ENCODE peak calls at places on chromosomes 7 and 10, in seven cellular contexts. Y, E, N, Q, I, T and U are unnamed samples.

GRCh38 chr10:125141860-125142484 is 18.4 kb downstream of the CTBP2 start:
- DNase-seq in T (no peak), E (no peak), Q (no peak), N (no peak), I (no peak), Y (no peak), U (no peak)

GRCh38 chr7:112205348-112206237 is 606 bp downstream of the DOCK4 start:
- DNase-seq in Q (peak), E (peak), N (peak), T (no peak), Y (peak), I (peak), U (peak)

GRCh38 chr7:17155529-17155928 is 142.9 kb upstream of the AHR start:
- DNase-seq in Y (no peak), Q (no peak), I (no peak), E (no peak), T (no peak), N (no peak), U (no peak)

GRCh38 chr7:27277628-27278027 is 35.0 kb downstream of the EVX1 start:
- DNase-seq in N (peak), T (no peak), E (no peak), Y (peak), I (peak), Q (peak), U (peak)

GRCh38 chr10:114163062-114163861 is 10.7 kb downstream of the CCDC186 start:
- DNase-seq in E (no peak), T (no peak), N (no peak), I (no peak), Y (no peak), Q (no peak), U (no peak)

GRCh38 chr7:492714-493065 is 27.0 kb downstream of the PDGFA start:
- DNase-seq in T (no peak), Y (no peak), N (no peak), Q (no peak), E (no peak), I (no peak), U (no peak)

GRCh38 chr7:102140952-102141370 is 145.7 kb upstream of the SH2B2 start:
- DNase-seq in I (peak), T (no peak), Q (no peak), E (no peak), Y (no peak), N (no peak), U (no peak)

GRCh38 chr7:63117-63480 is 129.3 kb upstream of the FAM20C start:
- DNase-seq in N (no peak), Y (no peak), I (peak), E (no peak), Q (no peak), T (no peak), U (no peak)

GRCh38 chr7:133412942-133413341 is 160.1 kb downstream of the EXOC4 start:
- DNase-seq in E (no peak), N (no peak), I (no peak), T (no peak), Q (no peak), Y (no peak), U (no peak)

GRCh38 chr10:43292745-43293676 is 26.1 kb upstream of the RASGEF1A start:
- DNase-seq in T (no peak), Q (peak), I (peak), N (peak), Y (peak), E (peak), U (peak)

GRCh38 chr7:129367700-129368388 is 66.4 kb upstream of the STRIP2 start:
- DNase-seq in T (peak), N (peak), Q (peak), I (peak), E (peak), Y (peak), U (peak)

GRCh38 chr7:122884186-122884585 is 2.1 kb downstream of the CADPS2 start:
- DNase-seq in N (no peak), T (no peak), E (no peak), Q (no peak), I (no peak), Y (no peak), U (no peak)

GRCh38 chr7:86733783-86734182 is 90.1 kb downstream of the GRM3 start:
- DNase-seq in E (no peak), T (no peak), Q (no peak), N (no peak), Y (no peak), I (no peak), U (no peak)

GRCh38 chr10:9301148-9301547 is 1246.7 kb downstream of the GATA3 start:
- DNase-seq in N (no peak), E (no peak), I (no peak), Y (peak), T (no peak), Q (no peak), U (no peak)

GRCh38 chr7:32091608-32092210 is 21.5 kb upstream of the PDE1C start:
- DNase-seq in I (no peak), T (no peak), Y (no peak), E (no peak), Q (no peak), N (no peak), U (no peak)

GRCh38 chr10:29243750-29244149 is 45.1 kb upstream of the LYZL1 start:
- DNase-seq in I (no peak), T (no peak), Q (no peak), E (no peak), Y (peak), N (no peak), U (no peak)

GRCh38 chr7:66654275-66655112 is 25.8 kb downstream of the KCTD7 start:
- DNase-seq in N (peak), Q (peak), Y (peak), E (peak), I (peak), T (peak), U (peak)

GRCh38 chr7:42123716-42124115 is 113.3 kb downstream of the GLI3 start:
- DNase-seq in E (no peak), Y (no peak), N (no peak), Q (no peak), T (no peak), I (no peak), U (no peak)

GRCh38 chr7:4694653-4695335 is 12.7 kb downstream of the FOXK1 start:
- DNase-seq in E (no peak), T (no peak), Q (no peak), N (no peak), I (peak), Y (no peak), U (no peak)

GRCh38 chr10:60856405-60856804 is 78.1 kb downstream of the CDK1 start:
- DNase-seq in I (no peak), N (no peak), Q (no peak), Y (no peak), T (no peak), E (no peak), U (no peak)